ENCODE peak calls at places on chromosome 6, in six cellular contexts. T, C, G, M, J and S are unnamed samples.

GRCh38 chr6:20711518-20711917 is 177.3 kb downstream of the CDKAL1 start:
- DNase-seq in M (no peak), J (no peak), C (no peak), G (no peak), T (no peak), S (no peak)

GRCh38 chr6:56311086-56311485 is 63.7 kb upstream of the COL21A1 start:
- DNase-seq in C (no peak), T (no peak), M (no peak), J (no peak), G (no peak), S (no peak)

GRCh38 chr6:20708367-20709124 is 174.3 kb downstream of the CDKAL1 start:
- DNase-seq in G (no peak), J (peak), M (no peak), T (peak), C (peak), S (no peak)

GRCh38 chr6:111830003-111830402 is 43.2 kb downstream of the FYN start:
- DNase-seq in T (no peak), C (no peak), J (no peak), M (no peak), G (no peak), S (no peak)

GRCh38 chr6:30884521-30885480 is 482 bp downstream of the DDR1 start:
- DNase-seq in G (no peak), J (peak), C (no peak), M (peak), T (peak), S (peak)

GRCh38 chr6:3788408-3789017 is 37.0 kb upstream of the PXDC1 start:
- DNase-seq in T (no peak), J (no peak), G (no peak), M (no peak), C (no peak), S (no peak)

GRCh38 chr6:157760589-157761330 is 62.3 kb upstream of the SNX9 start:
- DNase-seq in G (no peak), T (no peak), J (no peak), M (peak), C (peak), S (no peak)

GRCh38 chr6:139597781-139598368 is 223.4 kb upstream of the CITED2 start:
- DNase-seq in G (no peak), J (no peak), C (no peak), M (no peak), T (no peak), S (peak)

GRCh38 chr6:126614642-126615504 is 275.0 kb downstream of the CENPW start:
- DNase-seq in J (no peak), C (no peak), M (no peak), G (no peak), T (no peak), S (no peak)

GRCh38 chr6:44297063-44298038 is 15.8 kb downstream of the AARS2 start:
- DNase-seq in C (no peak), J (no peak), M (peak), G (no peak), T (peak), S (peak)

GRCh38 chr6:33112148-33112547 is 36.4 kb downstream of the HLA-DPB1 start:
- DNase-seq in J (peak), G (no peak), T (no peak), M (no peak), C (peak), S (no peak)

GRCh38 chr6:73985891-73986290 is 289.9 kb downstream of the CD109 start:
- DNase-seq in M (no peak), T (no peak), G (no peak), C (no peak), J (no peak), S (no peak)

GRCh38 chr6:105536961-105537360 is 134.1 kb upstream of the PREP start:
- DNase-seq in C (no peak), G (no peak), M (no peak), T (no peak), J (no peak), S (no peak)

GRCh38 chr6:89950879-89951391 is 56.7 kb downstream of the GJA10 start:
- DNase-seq in C (peak), T (no peak), G (no peak), M (no peak), J (no peak), S (no peak)